ENCODE peak calls at places on chromosome 2, in ten cellular contexts. One of them, this sample, is unnamed.

GRCh38 chr2:79666430-79666829 is 153.6 kb downstream of the CTNNA2 start:
- DNase-seq in H1: no peak
- DNase-seq in psoas muscle: no peak
- DNase-seq in ELR: no peak
- DNase-seq in GM03348: no peak
- DNase-seq in NCI-H1417: no peak
- DNase-seq in putamen: no peak
- DNase-seq in Right ventricle myocardium superior: no peak
- DNase-seq in tibial artery: no peak
- DNase-seq in AG08396: no peak
- DNase-seq in this sample: no peak

GRCh38 chr2:71336802-71337201 is 5.2 kb downstream of the ZNF638 start:
- DNase-seq in ELR: peak
- DNase-seq in putamen: no peak
- DNase-seq in H1: no peak
- DNase-seq in tibial artery: peak
- DNase-seq in NCI-H1417: no peak
- DNase-seq in AG08396: peak
- DNase-seq in psoas muscle: no peak
- DNase-seq in Right ventricle myocardium superior: no peak
- DNase-seq in GM03348: peak
- DNase-seq in this sample: no peak

GRCh38 chr2:166764216-166764615 is 124.1 kb upstream of the XIRP2 start:
- DNase-seq in H1: no peak
- DNase-seq in ELR: peak
- DNase-seq in Right ventricle myocardium superior: no peak
- DNase-seq in psoas muscle: no peak
- DNase-seq in AG08396: no peak
- DNase-seq in GM03348: no peak
- DNase-seq in NCI-H1417: no peak
- DNase-seq in putamen: no peak
- DNase-seq in tibial artery: no peak
- DNase-seq in this sample: no peak

GRCh38 chr2:42424033-42424432 is 63.0 kb upstream of the COX7A2L start:
- DNase-seq in ELR: no peak
- DNase-seq in Right ventricle myocardium superior: no peak
- DNase-seq in NCI-H1417: no peak
- DNase-seq in putamen: no peak
- DNase-seq in H1: no peak
- DNase-seq in AG08396: peak
- DNase-seq in psoas muscle: no peak
- DNase-seq in tibial artery: no peak
- DNase-seq in GM03348: peak
- DNase-seq in this sample: no peak

GRCh38 chr2:235543126-235543750 is 49.4 kb downstream of the AGAP1 start:
- DNase-seq in H1: no peak
- DNase-seq in psoas muscle: no peak
- DNase-seq in Right ventricle myocardium superior: no peak
- DNase-seq in putamen: peak
- DNase-seq in tibial artery: no peak
- DNase-seq in NCI-H1417: no peak
- DNase-seq in ELR: peak
- DNase-seq in AG08396: no peak
- DNase-seq in GM03348: peak
- DNase-seq in this sample: peak

GRCh38 chr2:218285604-218286003 is 6.7 kb downstream of the TMBIM1 start:
- DNase-seq in GM03348: peak
- DNase-seq in psoas muscle: peak
- DNase-seq in ELR: no peak
- DNase-seq in NCI-H1417: no peak
- DNase-seq in tibial artery: peak
- DNase-seq in H1: no peak
- DNase-seq in Right ventricle myocardium superior: peak
- DNase-seq in putamen: peak
- DNase-seq in AG08396: no peak
- DNase-seq in this sample: peak

GRCh38 chr2:148044322-148044721 is 23.4 kb downstream of the MBD5 start:
- DNase-seq in GM03348: no peak
- DNase-seq in H1: no peak
- DNase-seq in ELR: peak
- DNase-seq in putamen: no peak
- DNase-seq in NCI-H1417: no peak
- DNase-seq in tibial artery: no peak
- DNase-seq in Right ventricle myocardium superior: no peak
- DNase-seq in psoas muscle: no peak
- DNase-seq in AG08396: no peak
- DNase-seq in this sample: peak

GRCh38 chr2:857081-857480 is 93.6 kb upstream of the SNTG2 start:
- DNase-seq in H1: no peak
- DNase-seq in psoas muscle: no peak
- DNase-seq in ELR: no peak
- DNase-seq in GM03348: no peak
- DNase-seq in putamen: no peak
- DNase-seq in NCI-H1417: no peak
- DNase-seq in Right ventricle myocardium superior: no peak
- DNase-seq in AG08396: no peak
- DNase-seq in tibial artery: no peak
- DNase-seq in this sample: no peak

GRCh38 chr2:71876542-71877451 is 270.9 kb downstream of the CYP26B1 start:
- DNase-seq in Right ventricle myocardium superior: no peak
- DNase-seq in tibial artery: no peak
- DNase-seq in H1: no peak
- DNase-seq in psoas muscle: no peak
- DNase-seq in NCI-H1417: no peak
- DNase-seq in putamen: no peak
- DNase-seq in GM03348: no peak
- DNase-seq in ELR: no peak
- DNase-seq in AG08396: no peak
- DNase-seq in this sample: no peak

GRCh38 chr2:220178991-220179695 is 551.7 kb downstream of the SLC4A3 start:
- DNase-seq in GM03348: no peak
- DNase-seq in psoas muscle: no peak
- DNase-seq in putamen: no peak
- DNase-seq in tibial artery: no peak
- DNase-seq in NCI-H1417: no peak
- DNase-seq in AG08396: no peak
- DNase-seq in Right ventricle myocardium superior: no peak
- DNase-seq in H1: no peak
- DNase-seq in ELR: no peak
- DNase-seq in this sample: peak

GRCh38 chr2:14423145-14423906 is 209.2 kb upstream of the LRATD1 start:
- DNase-seq in H1: no peak
- DNase-seq in NCI-H1417: no peak
- DNase-seq in psoas muscle: no peak
- DNase-seq in ELR: peak
- DNase-seq in Right ventricle myocardium superior: no peak
- DNase-seq in GM03348: no peak
- DNase-seq in tibial artery: no peak
- DNase-seq in AG08396: no peak
- DNase-seq in putamen: no peak
- DNase-seq in this sample: peak

GRCh38 chr2:67650292-67651133 is 253.4 kb downstream of the ETAA1 start:
- DNase-seq in psoas muscle: peak
- DNase-seq in Right ventricle myocardium superior: peak
- DNase-seq in tibial artery: peak
- DNase-seq in putamen: peak
- DNase-seq in GM03348: peak
- DNase-seq in AG08396: peak
- DNase-seq in NCI-H1417: no peak
- DNase-seq in ELR: peak
- DNase-seq in H1: peak
- DNase-seq in this sample: peak

GRCh38 chr2:198054299-198054698 is 249.9 kb downstream of the PLCL1 start:
- DNase-seq in H1: peak
- DNase-seq in ELR: peak
- DNase-seq in NCI-H1417: no peak
- DNase-seq in GM03348: peak
- DNase-seq in AG08396: peak
- DNase-seq in Right ventricle myocardium superior: no peak
- DNase-seq in psoas muscle: no peak
- DNase-seq in putamen: peak
- DNase-seq in tibial artery: no peak
- DNase-seq in this sample: peak

GRCh38 chr2:120503793-120504571 is 158.0 kb downstream of the INHBB start:
- DNase-seq in Right ventricle myocardium superior: peak
- DNase-seq in H1: no peak
- DNase-seq in GM03348: peak
- DNase-seq in putamen: no peak
- DNase-seq in tibial artery: no peak
- DNase-seq in ELR: peak
- DNase-seq in NCI-H1417: no peak
- DNase-seq in AG08396: peak
- DNase-seq in psoas muscle: peak
- DNase-seq in this sample: peak